ENCODE peak calls at places on chromosomes 12 and 14, in six cellular contexts. K, R, I, M, V and D are unnamed samples.

GRCh38 chr12:124940393-124941169 is 26.1 kb upstream of the UBC start:
- DNase-seq in M (no peak), I (peak), R (peak), K (no peak), V (peak), D (peak)

GRCh38 chr12:52310622-52311281 is 10.4 kb downstream of the KRT83 start:
- DNase-seq in V (no peak), M (no peak), K (no peak), I (no peak), R (no peak), D (no peak)

GRCh38 chr12:106245767-106246166 is 2.1 kb downstream of the CKAP4 start:
- DNase-seq in R (no peak), M (no peak), K (no peak), I (no peak), V (peak), D (no peak)

GRCh38 chr12:7157391-7157790 is 27.2 kb downstream of the CLSTN3 start:
- DNase-seq in I (no peak), V (no peak), R (no peak), M (no peak), K (no peak), D (no peak)

GRCh38 chr12:88889326-88890110 is 309.2 kb upstream of the KITLG start:
- DNase-seq in I (no peak), M (no peak), K (no peak), V (no peak), R (no peak), D (no peak)

GRCh38 chr12:13537623-13538022 is 341.1 kb downstream of the EMP1 start:
- DNase-seq in V (no peak), K (no peak), M (no peak), R (no peak), I (no peak), D (no peak)

GRCh38 chr12:13173537-13173936 is 23.0 kb upstream of the EMP1 start:
- DNase-seq in V (peak), I (no peak), M (peak), K (peak), R (no peak), D (peak)

GRCh38 chr12:52515927-52516831 is 4.0 kb downstream of the KRT5 start:
- DNase-seq in M (no peak), I (peak), V (no peak), R (no peak), K (no peak), D (no peak)

GRCh38 chr12:23083267-23083666 is 458.3 kb downstream of the ETNK1 start:
- DNase-seq in R (no peak), I (no peak), M (no peak), V (no peak), K (no peak), D (no peak)

GRCh38 chr14:80310950-80311349 is 99.6 kb upstream of the DIO2 start:
- DNase-seq in V (no peak), M (no peak), I (no peak), R (no peak), K (no peak), D (no peak)